ENCODE peak calls at places on chromosomes 12 and 14, in four cellular contexts. A is WERI-Rb-1; O is frontal cortex; N is stimulated activated CD4-positive, alpha-beta T cell treated with anti-CD3 and anti-CD28 coated beads, Interleukin-4, amount 100 ng/mL, for 1 hour. C is an unnamed sample.

GRCh38 chr12:105334568-105334967 is 4.1 kb downstream of the C12orf75 start:
- DNase-seq in A (no peak), O (no peak), N (no peak), C (no peak)

GRCh38 chr14:89921896-89922548 is 32.5 kb downstream of the EFCAB11 start:
- DNase-seq in A (no peak), O (no peak), N (no peak), C (no peak)

GRCh38 chr14:99129211-99129696 is 142.7 kb downstream of the BCL11B start:
- DNase-seq in A (no peak), O (no peak), N (no peak), C (no peak)

GRCh38 chr14:106318700-106319099 is 792.3 kb downstream of the TMEM121 start:
- DNase-seq in A (no peak), O (no peak), N (peak; percentile 56), C (no peak)

GRCh38 chr12:70032076-70032475 is 207.0 kb downstream of the MYRFL start:
- DNase-seq in A (no peak), O (no peak), N (no peak), C (no peak)

GRCh38 chr12:31018106-31018890 is 55.4 kb upstream of the DDX11 start:
- DNase-seq in A (no peak), O (no peak), N (no peak), C (no peak)

GRCh38 chr14:53152627-53152908 is 555 bp downstream of the DDHD1 start:
- DNase-seq in A (no peak), O (no peak), N (no peak), C (no peak)

GRCh38 chr12:112503521-112503920 is 84.8 kb downstream of the PTPN11 start:
- DNase-seq in A (no peak), O (no peak), N (no peak), C (no peak)

GRCh38 chr12:538731-539539 is 79.2 kb downstream of the B4GALNT3 start:
- DNase-seq in A (no peak), O (no peak), N (no peak), C (no peak)

GRCh38 chr14:67487937-67488893 is at the start of gene TMEM229B:
- DNase-seq in A (no peak), O (no peak), N (peak; percentile 58), C (no peak)

GRCh38 chr12:95440401-95440800 is 33.6 kb upstream of the METAP2 start:
- DNase-seq in A (no peak), O (no peak), N (no peak), C (no peak)

GRCh38 chr12:67649165-67650126 is 901 bp downstream of the DYRK2 start:
- DNase-seq in A (peak; percentile 26), O (peak; percentile 56), N (peak; percentile 52), C (peak; percentile 69)

GRCh38 chr12:1846421-1847405 is 26.3 kb downstream of the LRTM2 start:
- DNase-seq in A (no peak), O (no peak), N (no peak), C (no peak)

GRCh38 chr12:52082988-52083637 is 3.6 kb downstream of the SMIM41 start:
- DNase-seq in A (peak; percentile 71), O (peak; percentile 79), N (peak; percentile 71), C (peak; percentile 88)

GRCh38 chr12:123114305-123115083 is 36.4 kb downstream of the PITPNM2 start:
- DNase-seq in A (no peak), O (no peak), N (no peak), C (no peak)

GRCh38 chr12:30308010-30308717 is 387.5 kb downstream of the IPO8 start:
- DNase-seq in A (no peak), O (no peak), N (no peak), C (no peak)

GRCh38 chr14:94227029-94227428 is 52.9 kb downstream of the PPP4R4 start:
- DNase-seq in A (no peak), O (no peak), N (no peak), C (no peak)

C was measured in D341Med.